ENCODE peak calls at places on chromosome 19, in four cellular contexts. P is stomach, M is upper lobe of left lung, Q is tibial artery. K is an unnamed sample. For H3K9me3, the result is how much of the 10 kb centered on the place peaks cover.

GRCh38 chr19:3161453-3161852 is 17.1 kb upstream of the S1PR4 start:
- DNase-seq in P (no peak), M (no peak), Q (no peak), K (no peak)

GRCh38 chr19:1490311-1491113 is at the start of gene PCSK4:
- DNase-seq in P (peak), M (peak), Q (peak), K (peak)

GRCh38 chr19:54431255-54431838 is 16.1 kb downstream of the TTYH1 start:
- DNase-seq in P (peak), M (peak), Q (no peak), K (no peak)

GRCh38 chr19:44356383-44357111 is at the start of gene ZNF112:
- DNase-seq in P (peak), M (peak), Q (peak), K (no peak)

GRCh38 chr19:8592231-8593009 is 15.2 kb upstream of the MYO1F start:
- DNase-seq in P (peak), M (peak), Q (peak), K (peak)

GRCh38 chr19:51689751-51690358 is 3.3 kb upstream of the SPACA6 start:
- DNase-seq in P (no peak), M (no peak), Q (no peak), K (no peak)

GRCh38 chr19:1884291-1884718 is 991 bp downstream of the ABHD17A start:
- DNase-seq in P (no peak), M (no peak), Q (no peak), K (peak)

GRCh38 chr19:35268546-35269424 is at the start of gene USF2:
- DNase-seq in P (peak), M (peak), Q (peak), K (peak)

GRCh38 chr19:56748443-56748842 is 76.9 kb upstream of the ZNF835 start:
- DNase-seq in P (no peak), M (no peak), Q (no peak), K (no peak)

GRCh38 chr19:1066748-1067340 is at the start of gene ARHGAP45:
- DNase-seq in P (peak), M (peak), Q (no peak), K (peak)

GRCh38 chr19:40690050-40690698 is at the start of gene NUMBL:
- DNase-seq in P (no peak), M (no peak), Q (no peak), K (no peak)

GRCh38 chr19:55246462-55247451 is 12.1 kb downstream of the PPP6R1 start:
- DNase-seq in P (no peak), M (no peak), Q (no peak), K (no peak)

GRCh38 chr19:294819-295686 is 3.9 kb upstream of the PLPP2 start:
- DNase-seq in P (peak), M (no peak), Q (no peak), K (no peak)

GRCh38 chr19:49473868-49474544 is at the start of gene FLT3LG:
- DNase-seq in P (peak), M (peak), Q (peak), K (peak)

GRCh38 chr19:35223856-35224505 is 4.6 kb downstream of the FAM187B start:
- DNase-seq in P (no peak), M (peak), Q (no peak), K (no peak)

GRCh38 chr19:35002037-35002535 is 2.0 kb downstream of the GRAMD1A start:
- DNase-seq in P (no peak), M (no peak), Q (no peak), K (no peak)

GRCh38 chr19:54388001-54388802 is 23.5 kb upstream of the LAIR1 start:
- DNase-seq in P (no peak), M (peak), Q (peak), K (no peak)

GRCh38 chr19:32595491-32595890 is 14.5 kb downstream of the PDCD5 start:
- DNase-seq in P (no peak), M (no peak), Q (no peak), K (no peak)

GRCh38 chr19:3479819-3480215 is 508 bp downstream of the SMIM24 start:
- DNase-seq in P (peak), M (no peak), Q (no peak), K (no peak)

GRCh38 chr19:15091918-15092753 is 10.1 kb downstream of the OR1I1 start:
- DNase-seq in P (no peak), M (no peak), Q (no peak), K (peak)

GRCh38 chr19:1837625-1838105 is 10.6 kb downstream of the REXO1 start:
- DNase-seq in P (peak), M (no peak), Q (no peak), K (peak)

GRCh38 chr19:10752237-10752912 is 34.5 kb downstream of the DNM2 start:
- DNase-seq in P (no peak), M (no peak), Q (no peak), K (no peak)

GRCh38 chr19:52410276-52410675 is 12.6 kb downstream of the ZNF528 start:
- DNase-seq in P (no peak), M (no peak), Q (no peak), K (no peak)

GRCh38 chr19:677201-677600 is 1.0 kb downstream of the FSTL3 start:
- DNase-seq in P (peak), M (peak), Q (peak), K (no peak)

GRCh38 chr19:4732680-4733114 is 9.1 kb upstream of the DPP9 start:
- DNase-seq in P (peak), M (no peak), Q (no peak), K (peak)

GRCh38 chr19:23999821-24000610 is 85.3 kb downstream of the ZNF726 start:
- DNase-seq in P (no peak), M (no peak), Q (no peak), K (no peak)

GRCh38 chr19:24004166-24004565 is 82.8 kb upstream of the ZNF254 start:
- DNase-seq in P (no peak), M (no peak), Q (no peak), K (no peak)

GRCh38 chr19:24003537-24003936 is 83.5 kb upstream of the ZNF254 start:
- DNase-seq in P (no peak), M (no peak), Q (no peak), K (no peak)

GRCh38 chr19:24000656-24001055 is 86.0 kb downstream of the ZNF726 start:
- DNase-seq in P (no peak), M (no peak), Q (no peak), K (no peak)

DNA sequence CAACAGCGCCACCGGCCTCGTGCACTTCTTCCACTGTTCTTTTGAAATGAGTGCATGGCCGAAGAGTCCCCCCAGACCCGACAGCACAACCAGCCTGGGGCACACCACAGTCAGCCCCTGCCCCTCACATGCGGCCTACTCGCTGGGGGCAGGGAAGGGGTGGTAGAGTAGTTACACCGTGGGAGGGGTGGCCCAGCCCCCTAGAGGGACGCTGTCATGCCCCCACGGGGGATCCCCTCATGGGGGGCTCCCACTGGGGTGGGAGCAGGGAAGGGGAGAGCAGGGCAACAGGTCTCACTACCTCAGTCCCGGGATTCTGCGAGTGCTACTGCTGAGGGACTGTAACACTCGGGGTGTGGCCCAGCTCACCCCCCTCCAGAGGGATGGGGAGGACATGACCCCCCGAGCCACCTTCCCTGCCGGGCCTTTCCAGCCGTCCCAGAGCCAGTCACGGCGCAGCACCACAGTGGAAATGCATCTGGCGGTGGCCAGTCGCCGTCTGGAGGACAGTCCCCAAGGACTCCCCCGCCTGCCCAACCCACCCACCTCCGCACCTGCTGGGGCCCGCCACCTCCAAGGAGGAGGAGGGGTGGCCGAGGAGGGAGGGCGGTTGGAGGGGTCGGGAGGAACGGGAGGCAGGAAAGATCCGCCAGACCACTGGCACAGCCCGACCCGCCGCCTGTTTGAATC is 84.6 kb upstream of the ZNF254 start:
- DNase-seq in P (no peak), M (no peak), Q (no peak), K (no peak)
- H3K9me3 ChIP-seq in P (under half), M (under half), Q (under half), K (under half)

GRCh38 chr19:47310323-47310722 is 662 bp downstream of the C5AR1 start:
- DNase-seq in P (no peak), M (no peak), Q (no peak), K (no peak)

GRCh38 chr19:47306303-47306702 is 3.4 kb upstream of the C5AR1 start:
- DNase-seq in P (no peak), M (no peak), Q (no peak), K (no peak)

GRCh38 chr19:47309608-47310007 is at the start of gene C5AR1:
- DNase-seq in P (no peak), M (peak), Q (peak), K (no peak)

GRCh38 chr19:47310819-47311218 is 1.2 kb downstream of the C5AR1 start:
- DNase-seq in P (peak), M (peak), Q (peak), K (no peak)

DNA sequence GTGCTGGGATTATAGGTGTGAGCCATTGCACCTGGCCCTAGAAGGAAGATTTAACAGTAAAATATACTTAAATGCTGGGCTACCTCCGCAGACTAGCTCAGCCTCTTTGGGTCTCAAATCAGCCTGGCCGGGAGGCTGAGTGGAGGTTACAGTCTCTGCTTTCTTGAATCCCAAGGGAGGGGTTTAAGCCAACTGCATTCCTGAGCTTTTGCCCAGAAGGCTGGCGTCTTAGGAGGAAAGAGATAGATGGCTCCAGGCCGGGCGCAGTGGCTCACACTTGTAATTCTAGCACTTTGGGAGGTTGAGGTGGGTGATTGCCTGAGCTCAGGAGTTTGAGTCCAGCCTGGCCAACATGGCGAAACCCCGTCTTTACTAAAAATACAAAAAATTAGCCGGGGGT is 623 bp upstream of the C5AR1 start:
- DNase-seq in P (no peak), M (no peak), Q (peak), K (no peak)
- H3K4me3 ChIP-seq in P (no peak), M (no peak), Q (no peak), K (no peak)

GRCh38 chr19:42214810-42215209 is 2.7 kb downstream of the DEDD2 start:
- DNase-seq in P (no peak), M (no peak), Q (no peak), K (no peak)
- H3K9me3 ChIP-seq in P (under half), M (under half), Q (under half), K (under half)

DNA sequence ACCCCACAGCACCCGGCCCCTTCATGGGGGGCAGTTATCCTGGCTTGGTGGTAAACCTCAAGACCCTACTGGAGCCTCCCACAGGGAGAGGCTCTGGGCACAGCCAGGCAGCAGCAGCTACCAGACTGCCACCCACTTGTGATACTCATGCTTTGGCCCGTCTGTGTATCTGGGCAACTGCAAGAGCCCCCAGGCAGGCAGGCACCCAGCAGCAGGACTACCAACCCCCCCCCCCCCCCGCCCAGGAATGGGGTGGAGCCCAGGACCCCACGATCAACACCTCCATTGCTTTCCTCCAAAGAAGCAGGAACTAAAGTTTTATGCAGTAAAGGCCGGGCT is 896 bp upstream of the LYL1 start:
- DNase-seq in P (no peak), M (no peak), Q (no peak), K (no peak)
- H3K4me3 ChIP-seq in P (no peak), M (no peak), Q (no peak), K (peak)

GRCh38 chr19:58009666-58010301 is 7.2 kb upstream of the ZNF606 start:
- DNase-seq in P (peak), M (peak), Q (peak), K (no peak)
- H3K9me3 ChIP-seq in P (half or more), M (half or more), Q (half or more), K (half or more)

DNA sequence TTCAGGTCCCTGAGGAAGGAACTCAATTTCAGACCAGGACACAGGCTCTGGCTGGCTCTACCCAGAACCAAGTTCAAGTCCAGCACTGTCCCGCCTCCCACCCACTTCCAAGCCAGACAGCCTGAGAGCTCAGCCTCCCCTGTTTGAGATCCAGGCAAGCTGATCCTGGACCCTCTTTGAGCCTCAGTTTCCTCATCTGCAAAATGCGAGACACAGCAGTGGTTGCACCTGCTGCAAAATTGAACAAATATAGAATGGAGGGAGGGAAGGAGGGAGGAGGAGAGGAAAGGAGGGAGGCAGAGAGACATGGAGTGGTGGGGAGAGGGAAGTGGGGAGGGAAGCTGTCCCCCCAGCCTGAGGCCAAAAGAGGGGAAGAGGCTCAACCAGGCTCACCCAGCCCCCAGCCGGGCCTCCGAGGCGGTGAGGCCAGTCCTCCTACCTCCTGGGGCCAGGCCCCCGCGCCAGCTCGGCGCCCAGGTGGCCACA is 721 bp downstream of the TMEM221 start:
- DNase-seq in P (peak), M (no peak), Q (no peak), K (no peak)
- H3K4me3 ChIP-seq in P (peak), M (peak), Q (peak), K (no peak)

DNA sequence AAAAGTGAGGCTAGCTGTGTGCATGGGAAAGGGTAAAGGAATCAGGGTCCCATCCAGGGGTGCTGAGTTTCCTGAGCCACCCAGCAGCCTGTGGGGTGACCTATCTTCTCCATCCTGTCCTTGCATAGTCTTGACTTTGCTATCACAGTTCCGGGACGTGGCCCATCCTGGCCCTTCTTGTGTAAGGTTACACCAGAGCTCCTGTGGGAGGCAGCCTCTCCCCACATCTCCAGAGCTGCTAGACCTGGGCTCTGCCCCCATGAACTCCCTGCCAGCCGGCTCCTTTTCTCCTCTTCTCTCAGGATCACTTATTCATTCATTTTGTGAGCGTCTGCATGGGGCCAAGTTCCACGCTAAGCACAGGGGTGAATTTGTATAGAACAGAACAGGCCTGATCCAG is 238.9 kb downstream of the TSHZ3 start:
- DNase-seq in P (no peak), M (no peak), Q (peak), K (no peak)
- H3K9me3 ChIP-seq in P (under half), M (under half), Q (under half), K (under half)

GRCh38 chr19:18789422-18789832 is 1.7 kb downstream of the COMP start:
- DNase-seq in P (no peak), M (no peak), Q (no peak), K (no peak)

GRCh38 chr19:18791315-18791678 is 192 bp upstream of the COMP start:
- DNase-seq in P (no peak), M (no peak), Q (no peak), K (no peak)

GRCh38 chr19:18790566-18791314 is at the start of gene COMP:
- DNase-seq in P (no peak), M (no peak), Q (no peak), K (no peak)

GRCh38 chr19:18788782-18789421 is 2.2 kb downstream of the COMP start:
- DNase-seq in P (no peak), M (no peak), Q (no peak), K (no peak)

GRCh38 chr19:18789883-18790565 is 1.1 kb downstream of the COMP start:
- DNase-seq in P (no peak), M (no peak), Q (peak), K (no peak)
- H3K4me3 ChIP-seq in P (peak), M (peak), Q (peak), K (peak)

K was measured in effector memory CD4-positive, alpha-beta T cell.